ENCODE peak calls at places on chromosome 18, in five cellular contexts. J, Q, R, P and D are unnamed samples.

GRCh38 chr18:30987479-30988241 is 54.9 kb downstream of the DSC3 start:
- DNase-seq in Q (no peak), R (peak; percentile 67), P (peak; percentile 69), J (no peak), D (no peak)

GRCh38 chr18:39344487-39344886 is 1778.9 kb upstream of the CELF4 start:
- DNase-seq in P (peak; percentile 7), Q (peak; percentile 56), J (no peak), R (no peak), D (no peak)

GRCh38 chr18:48002933-48003365 is 72.5 kb upstream of the SMAD2 start:
- DNase-seq in R (peak; percentile 97), P (no peak), J (peak; percentile 64), Q (no peak), D (no peak)

GRCh38 chr18:39463986-39464385 is 1898.4 kb upstream of the CELF4 start:
- DNase-seq in Q (no peak), J (no peak), P (no peak), R (no peak), D (no peak)

GRCh38 chr18:26862084-26862483 is 3.4 kb downstream of the AQP4 start:
- DNase-seq in Q (no peak), R (no peak), P (no peak), J (no peak), D (no peak)

GRCh38 chr18:58128286-58129018 is 84.4 kb downstream of the NEDD4L start:
- DNase-seq in P (peak; percentile 78), Q (peak; percentile 75), J (no peak), R (no peak), D (no peak)

GRCh38 chr18:4599312-4599711 is 144.2 kb upstream of the DLGAP1 start:
- DNase-seq in J (no peak), Q (no peak), P (no peak), R (no peak), D (peak; percentile 75)

GRCh38 chr18:50820901-50821520 is 1.2 kb upstream of the MRO start:
- DNase-seq in R (no peak), Q (no peak), P (no peak), J (no peak), D (no peak)

GRCh38 chr18:76131738-76132137 is 363.3 kb downstream of the ZNF516 start:
- DNase-seq in J (no peak), R (no peak), Q (no peak), P (no peak), D (no peak)

DNA sequence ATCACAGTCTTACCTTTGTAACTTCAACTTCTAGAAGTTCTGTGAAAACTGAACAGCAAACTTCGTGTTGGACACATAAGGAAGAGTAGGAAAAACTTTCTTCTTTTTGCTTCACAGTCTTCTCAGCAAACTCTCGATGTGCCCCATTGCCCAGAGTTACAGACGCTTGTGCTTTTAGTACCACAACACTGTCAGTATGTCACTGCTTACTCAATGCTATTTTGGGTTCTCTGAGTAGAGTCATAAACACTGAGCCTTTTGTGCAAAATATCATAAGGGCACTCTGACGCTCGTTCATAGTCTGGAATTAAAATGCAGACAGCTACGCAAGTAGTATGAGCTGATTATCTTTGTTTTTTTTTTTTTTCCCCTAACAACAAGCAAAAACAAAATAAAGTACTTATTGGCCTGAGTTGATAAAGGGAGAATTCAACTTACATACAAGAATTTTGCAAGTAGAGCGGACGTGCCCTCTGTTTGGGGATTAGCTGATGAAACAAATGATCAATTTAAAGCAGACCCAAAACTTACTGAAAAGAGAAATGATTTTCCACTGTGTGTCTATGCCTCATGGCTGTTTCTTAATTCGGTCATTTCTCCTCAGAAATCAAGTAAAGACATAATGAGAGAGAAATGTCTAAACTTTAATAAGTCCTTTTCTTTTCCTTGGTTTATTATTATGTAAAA is at the start of gene CDH19:
- DNase-seq in R (peak; percentile 13), P (no peak), Q (peak; percentile 0), J (no peak), D (no peak)
- H3K27ac ChIP-seq in R (no peak within 1 kb of the TSS), P (no peak within 1 kb of the TSS), Q (no peak within 1 kb of the TSS), J (no peak within 1 kb of the TSS), D (no peak within 1 kb of the TSS)

DNA sequence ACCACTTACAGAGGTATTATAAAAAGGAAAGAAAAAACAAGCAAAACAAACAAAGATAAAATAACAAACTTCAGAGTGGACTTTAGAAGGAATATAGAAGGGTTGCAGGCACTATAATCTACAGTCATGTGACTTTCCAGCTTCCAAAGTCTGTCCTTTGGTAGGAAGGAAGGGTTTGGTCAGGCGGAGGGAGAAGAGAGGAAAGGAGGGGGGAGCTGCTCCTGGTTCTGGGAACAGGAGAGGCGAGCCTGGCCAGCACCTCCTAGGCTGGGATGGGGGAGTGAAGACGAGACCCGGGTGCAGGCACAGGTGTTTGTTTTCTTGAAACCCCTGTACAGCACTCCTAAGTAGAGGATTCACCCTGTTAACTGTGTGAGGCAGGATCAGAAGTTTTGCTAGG is 53.8 kb upstream of the GATA6 start:
- DNase-seq in Q (peak; percentile 12), J (no peak), R (no peak), P (peak; percentile 72), D (peak; percentile 54)
- H3K27ac ChIP-seq in Q (no peak overlapping the region), J (no peak overlapping the region), R (no peak overlapping the region), P (peak overlapping the region; percentile 82), D (no peak overlapping the region)

GRCh38 chr18:32346667-32347066 is 124.0 kb downstream of the GAREM1 start:
- DNase-seq in P (peak; percentile 19), J (no peak), R (no peak), Q (no peak), D (no peak)
- H3K27ac ChIP-seq in P (peak overlapping the region; percentile 41), J (no peak overlapping the region), R (no peak overlapping the region), Q (no peak overlapping the region), D (peak overlapping the region; percentile 87)

GRCh38 chr18:24630346-24630880 is 170.0 kb downstream of the HRH4 start:
- DNase-seq in Q (no peak), P (no peak), J (no peak), R (no peak), D (no peak)
- H3K27ac ChIP-seq in Q (no peak overlapping the region), P (no peak overlapping the region), J (peak overlapping the region; percentile 50), R (no peak overlapping the region), D (no peak overlapping the region)